ENCODE peak calls at places on chromosomes 1 and 21, in four cellular contexts. Z, J, V and C are unnamed samples.

GRCh38 chr1:147834189-147834588 is 68.4 kb upstream of the GJA8 start:
- DNase-seq in J (no peak), V (no peak), Z (no peak), C (no peak)

GRCh38 chr1:164765993-164766720 is 207.2 kb downstream of the PBX1 start:
- DNase-seq in J (no peak), Z (no peak), V (no peak), C (no peak)

GRCh38 chr1:7941437-7941793 is 776 bp upstream of the TNFRSF9 start:
- DNase-seq in V (no peak), J (no peak), Z (no peak), C (no peak)

GRCh38 chr1:207669469-207670111 is 24.7 kb downstream of the CR1L start:
- DNase-seq in V (no peak), Z (no peak), J (no peak), C (no peak)

GRCh38 chr1:242185728-242186127 is 186.8 kb upstream of the MAP1LC3C start:
- DNase-seq in Z (no peak), J (no peak), V (no peak), C (no peak)

GRCh38 chr1:84152649-84153056 is 8.6 kb downstream of the PRKACB start:
- DNase-seq in J (no peak), Z (peak; percentile 11), V (no peak), C (no peak)

GRCh38 chr1:39061951-39062350 is 35.8 kb downstream of the NDUFS5 start:
- DNase-seq in V (peak; percentile 15), Z (no peak), J (no peak), C (peak; percentile 13)

GRCh38 chr1:230215049-230215448 is 148.0 kb downstream of the GALNT2 start:
- DNase-seq in J (no peak), V (no peak), Z (peak; percentile 35), C (no peak)

GRCh38 chr1:10834770-10835412 is 38.4 kb upstream of the CASZ1 start:
- DNase-seq in J (no peak), Z (no peak), V (no peak), C (no peak)

GRCh38 chr1:108570128-108570527 is 10.2 kb downstream of the EEIG2 start:
- DNase-seq in J (no peak), V (no peak), Z (no peak), C (no peak)

GRCh38 chr1:59029366-59029765 is 245.5 kb upstream of the JUN start:
- DNase-seq in V (no peak), J (no peak), Z (no peak), C (no peak)

GRCh38 chr1:31576201-31576669 is at the start of gene TINAGL1:
- DNase-seq in J (no peak), V (no peak), Z (peak; percentile 95), C (no peak)

GRCh38 chr1:216183007-216183406 is 240.2 kb downstream of the USH2A start:
- DNase-seq in Z (peak; percentile 26), V (no peak), J (peak; percentile 15), C (no peak)

GRCh38 chr1:98949606-98950005 is 55.1 kb downstream of the PLPPR5 start:
- DNase-seq in Z (no peak), V (no peak), J (no peak), C (no peak)

GRCh38 chr1:216721878-216722277 is 1.4 kb downstream of the ESRRG start:
- DNase-seq in Z (no peak), V (no peak), J (no peak), C (no peak)

GRCh38 chr21:37700641-37701202 is 215.5 kb downstream of the KCNJ6 start:
- DNase-seq in J (peak; percentile 61), Z (peak; percentile 39), V (peak; percentile 36), C (no peak)

GRCh38 chr1:100217834-100218233 is 31.8 kb downstream of the DBT start:
- DNase-seq in Z (no peak), J (no peak), V (no peak), C (no peak)

GRCh38 chr1:25204797-25205441 is 27.4 kb downstream of the SYF2 start:
- DNase-seq in Z (no peak), V (peak; percentile 30), J (no peak), C (no peak)

GRCh38 chr1:234730110-234730509 is 120.1 kb upstream of the IRF2BP2 start:
- DNase-seq in J (no peak), Z (no peak), V (no peak), C (no peak)

GRCh38 chr1:53131590-53131938 is 10.9 kb downstream of the SLC1A7 start:
- DNase-seq in V (no peak), J (no peak), Z (no peak), C (no peak)

GRCh38 chr1:211639500-211640361 is 35.7 kb downstream of the NEK2 start:
- DNase-seq in J (peak; percentile 71), V (peak; percentile 83), Z (no peak), C (peak; percentile 49)

GRCh38 chr1:167661527-167662436 is 31.8 kb downstream of the RCSD1 start:
- DNase-seq in Z (no peak), V (peak; percentile 53), J (peak; percentile 79), C (no peak)

GRCh38 chr1:3350441-3351261 is 103.8 kb upstream of the ARHGEF16 start:
- DNase-seq in J (no peak), Z (no peak), V (no peak), C (no peak)

GRCh38 chr1:110390692-110391232 is at the start of gene SLC16A4:
- DNase-seq in J (no peak), V (peak; percentile 76), Z (no peak), C (no peak)

GRCh38 chr1:46263146-46263545 is 15.6 kb downstream of the RAD54L start:
- DNase-seq in Z (no peak), J (no peak), V (no peak), C (no peak)

GRCh38 chr1:46021046-46021822 is 111.2 kb downstream of the PIK3R3 start:
- DNase-seq in Z (no peak), V (no peak), J (no peak), C (no peak)

DNA sequence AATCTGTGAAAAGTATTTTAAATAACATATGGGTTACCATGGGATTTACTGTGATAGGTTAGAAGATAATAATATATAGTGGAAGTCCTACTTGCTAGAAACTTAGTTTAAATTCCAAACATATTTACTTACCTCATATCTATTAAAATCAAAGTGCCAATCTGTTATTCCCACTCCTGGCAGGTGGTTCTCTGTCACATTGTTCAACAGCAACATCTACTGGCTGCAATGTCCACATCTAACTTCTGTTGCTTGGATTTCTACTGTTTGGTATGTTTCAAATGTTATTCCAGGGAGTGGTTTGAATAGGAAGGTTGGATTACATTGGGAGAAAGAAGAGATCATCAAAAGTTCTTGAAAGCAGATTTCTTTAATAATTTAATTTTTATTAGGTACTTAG is 122.5 kb upstream of the NCAM2 start:
- DNase-seq in J (no peak), V (no peak), Z (no peak), C (no peak)
- TF ChIP-seq CTCF in J (no peak), V (no peak), Z (no peak), C (peak; percentile 85)

DNA sequence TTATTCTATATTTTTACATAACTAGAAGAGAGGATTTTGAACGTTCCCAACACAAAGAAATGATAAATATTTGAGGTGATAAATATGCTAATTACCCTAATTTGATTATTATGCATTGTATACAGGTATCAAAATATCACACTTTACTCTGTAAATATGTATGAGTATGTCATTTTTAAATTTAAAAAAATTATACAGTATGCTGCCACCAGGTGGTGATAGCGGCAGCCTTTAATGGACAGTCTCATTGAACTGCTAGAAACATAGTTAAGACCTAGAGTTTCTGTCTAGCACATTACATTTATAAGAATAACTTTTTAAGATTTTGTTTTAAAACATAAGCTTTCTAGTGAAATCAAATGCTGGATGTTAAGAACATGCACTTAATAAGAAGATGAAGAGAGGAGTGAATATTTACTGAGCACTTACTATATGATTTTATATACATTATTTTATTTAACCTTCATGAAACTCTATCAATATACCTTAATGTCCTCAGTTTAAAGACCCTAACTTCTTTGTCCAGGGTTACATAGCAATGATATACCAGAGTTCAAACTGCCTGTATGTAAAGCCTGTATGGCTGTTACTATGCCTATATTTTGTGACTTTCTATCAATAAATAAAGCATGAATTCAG is 207.1 kb downstream of the NUF2 start:
- DNase-seq in V (no peak), Z (peak; percentile 48), J (no peak), C (no peak)
- TF ChIP-seq CTCF in V (peak; percentile 66), Z (no peak), J (peak; percentile 73), C (peak; percentile 86)

GRCh38 chr1:41444246-41444645 is 40.2 kb downstream of the EDN2 start:
- DNase-seq in Z (no peak), J (no peak), V (no peak), C (no peak)
- TF ChIP-seq CTCF in Z (no peak), J (peak; percentile 12), V (no peak), C (peak; percentile 47)

GRCh38 chr1:184311580-184311979 is 75.2 kb upstream of the C1orf21 start:
- DNase-seq in J (no peak), V (no peak), Z (no peak), C (no peak)

GRCh38 chr1:184315254-184315653 is 71.6 kb upstream of the C1orf21 start:
- DNase-seq in Z (no peak), J (no peak), V (peak; percentile 75), C (no peak)

GRCh38 chr1:184310157-184310819 is 76.5 kb upstream of the C1orf21 start:
- DNase-seq in J (no peak), V (no peak), Z (peak; percentile 23), C (no peak)
- TF ChIP-seq CTCF in J (no peak), V (no peak), Z (no peak), C (no peak)

GRCh38 chr1:44034976-44035716 is 3.9 kb upstream of the SLC6A9 start:
- DNase-seq in Z (no peak), J (no peak), V (no peak), C (no peak)

GRCh38 chr1:44037154-44037553 is 5.9 kb upstream of the SLC6A9 start:
- DNase-seq in Z (no peak), J (no peak), V (no peak), C (no peak)

GRCh38 chr1:44034423-44034822 is 3.2 kb upstream of the SLC6A9 start:
- DNase-seq in J (no peak), Z (no peak), V (no peak), C (no peak)

GRCh38 chr1:44036409-44037111 is 5.3 kb upstream of the SLC6A9 start:
- DNase-seq in V (no peak), J (no peak), Z (peak; percentile 82), C (no peak)

GRCh38 chr1:44035726-44036408 is 4.6 kb upstream of the SLC6A9 start:
- DNase-seq in Z (no peak), V (no peak), J (no peak), C (no peak)
- TF ChIP-seq CTCF in Z (no peak), V (peak; percentile 8), J (peak; percentile 9), C (no peak)

DNA sequence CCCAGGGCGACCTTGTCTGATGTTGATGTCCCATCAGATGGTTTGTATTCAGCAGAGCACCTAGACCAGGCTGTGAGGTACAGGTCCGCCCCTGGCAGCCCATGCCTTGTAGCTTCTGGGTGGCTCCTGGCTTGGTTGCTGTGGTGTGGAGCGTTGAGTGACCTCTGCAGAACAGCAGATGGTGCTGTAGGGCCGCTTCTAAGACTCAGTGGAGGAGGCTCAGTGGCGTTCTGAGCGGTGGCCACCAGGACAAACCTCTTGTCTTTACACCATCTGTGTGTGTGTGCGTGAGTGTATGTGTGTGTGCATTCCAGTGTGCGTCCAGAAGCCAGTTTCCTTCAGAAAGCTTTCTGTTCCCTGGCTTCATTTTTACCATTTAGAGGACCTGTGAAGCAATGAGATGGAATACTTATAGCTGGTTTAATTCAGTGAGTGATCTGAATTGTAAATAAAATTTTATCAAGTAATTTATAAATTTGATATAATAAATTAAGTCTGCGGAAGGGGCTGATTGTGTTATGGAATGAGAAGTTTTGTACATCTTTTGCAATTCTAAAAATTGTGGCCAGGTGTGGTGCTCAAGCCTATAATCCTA is 66.1 kb downstream of the ADARB1 start:
- DNase-seq in V (peak; percentile 86), J (peak; percentile 88), Z (peak; percentile 74), C (no peak)
- TF ChIP-seq CTCF in V (peak; percentile 94), J (peak; percentile 96), Z (peak; percentile 55), C (peak; percentile 95)